ENCODE peak calls at places on chromosomes 6 and 20, in nine cellular contexts. One of them, this sample, is unnamed.

GRCh38 chr6:52089758-52090348 is 2.4 kb upstream of the PKHD1 start:
- DNase-seq in OCI-M1: peak; percentile 14
- DNase-seq in sigmoid colon: no peak
- DNase-seq in T-helper 1 cell: no peak
- DNase-seq in right cardiac atrium: no peak
- DNase-seq in stimulated activated CD8-positive, alpha-beta memory T cell treated with anti-CD3 and anti-CD28 coated beads, Interleukin-15, amount 100 ng/mL, for 48 hours: no peak
- DNase-seq in AG20443: no peak
- DNase-seq in stimulated activated CD4-positive, alpha-beta T cell treated with anti-CD3 and anti-CD28 coated beads, Interleukin-15, amount 100 ng/mL, for 1 hour: no peak
- DNase-seq in KG1: no peak
- DNase-seq in this sample: no peak

GRCh38 chr6:127904160-127904559 is 3.3 kb upstream of the THEMIS start:
- DNase-seq in stimulated activated CD8-positive, alpha-beta memory T cell treated with anti-CD3 and anti-CD28 coated beads, Interleukin-15, amount 100 ng/mL, for 48 hours: no peak
- DNase-seq in stimulated activated CD4-positive, alpha-beta T cell treated with anti-CD3 and anti-CD28 coated beads, Interleukin-15, amount 100 ng/mL, for 1 hour: no peak
- DNase-seq in sigmoid colon: no peak
- DNase-seq in KG1: no peak
- DNase-seq in T-helper 1 cell: no peak
- DNase-seq in OCI-M1: no peak
- DNase-seq in AG20443: no peak
- DNase-seq in right cardiac atrium: no peak
- DNase-seq in this sample: no peak

GRCh38 chr20:61758556-61759200 is 307.0 kb downstream of the TAF4 start:
- DNase-seq in stimulated activated CD8-positive, alpha-beta memory T cell treated with anti-CD3 and anti-CD28 coated beads, Interleukin-15, amount 100 ng/mL, for 48 hours: no peak
- DNase-seq in right cardiac atrium: no peak
- DNase-seq in OCI-M1: no peak
- DNase-seq in KG1: no peak
- DNase-seq in AG20443: no peak
- DNase-seq in sigmoid colon: peak; percentile 27
- DNase-seq in T-helper 1 cell: no peak
- DNase-seq in stimulated activated CD4-positive, alpha-beta T cell treated with anti-CD3 and anti-CD28 coated beads, Interleukin-15, amount 100 ng/mL, for 1 hour: no peak
- DNase-seq in this sample: no peak

GRCh38 chr6:63307581-63308246 is 12.1 kb downstream of the LGSN start:
- DNase-seq in sigmoid colon: no peak
- DNase-seq in AG20443: peak; percentile 62
- DNase-seq in stimulated activated CD8-positive, alpha-beta memory T cell treated with anti-CD3 and anti-CD28 coated beads, Interleukin-15, amount 100 ng/mL, for 48 hours: no peak
- DNase-seq in right cardiac atrium: no peak
- DNase-seq in stimulated activated CD4-positive, alpha-beta T cell treated with anti-CD3 and anti-CD28 coated beads, Interleukin-15, amount 100 ng/mL, for 1 hour: no peak
- DNase-seq in KG1: no peak
- DNase-seq in OCI-M1: peak; percentile 90
- DNase-seq in T-helper 1 cell: no peak
- DNase-seq in this sample: no peak

GRCh38 chr6:26031595-26032386 is 55.4 kb upstream of the HFE start:
- DNase-seq in OCI-M1: peak; percentile 100
- DNase-seq in T-helper 1 cell: peak; percentile 77
- DNase-seq in KG1: peak; percentile 96
- DNase-seq in stimulated activated CD4-positive, alpha-beta T cell treated with anti-CD3 and anti-CD28 coated beads, Interleukin-15, amount 100 ng/mL, for 1 hour: peak; percentile 62
- DNase-seq in AG20443: peak; percentile 94
- DNase-seq in stimulated activated CD8-positive, alpha-beta memory T cell treated with anti-CD3 and anti-CD28 coated beads, Interleukin-15, amount 100 ng/mL, for 48 hours: peak; percentile 74
- DNase-seq in right cardiac atrium: peak; percentile 77
- DNase-seq in sigmoid colon: peak; percentile 92
- DNase-seq in this sample: peak; percentile 81

GRCh38 chr6:142653710-142654274 is 291.2 kb downstream of the HIVEP2 start:
- DNase-seq in OCI-M1: no peak
- DNase-seq in right cardiac atrium: no peak
- DNase-seq in stimulated activated CD8-positive, alpha-beta memory T cell treated with anti-CD3 and anti-CD28 coated beads, Interleukin-15, amount 100 ng/mL, for 48 hours: no peak
- DNase-seq in AG20443: no peak
- DNase-seq in T-helper 1 cell: no peak
- DNase-seq in stimulated activated CD4-positive, alpha-beta T cell treated with anti-CD3 and anti-CD28 coated beads, Interleukin-15, amount 100 ng/mL, for 1 hour: no peak
- DNase-seq in sigmoid colon: no peak
- DNase-seq in KG1: no peak
- DNase-seq in this sample: no peak

GRCh38 chr6:299050-299980 is 7.0 kb downstream of the DUSP22 start:
- DNase-seq in sigmoid colon: no peak
- DNase-seq in T-helper 1 cell: no peak
- DNase-seq in stimulated activated CD4-positive, alpha-beta T cell treated with anti-CD3 and anti-CD28 coated beads, Interleukin-15, amount 100 ng/mL, for 1 hour: no peak
- DNase-seq in KG1: no peak
- DNase-seq in AG20443: no peak
- DNase-seq in right cardiac atrium: no peak
- DNase-seq in stimulated activated CD8-positive, alpha-beta memory T cell treated with anti-CD3 and anti-CD28 coated beads, Interleukin-15, amount 100 ng/mL, for 48 hours: no peak
- DNase-seq in OCI-M1: no peak
- DNase-seq in this sample: no peak

GRCh38 chr20:16273812-16274560 is 299.3 kb downstream of the KIF16B start:
- DNase-seq in sigmoid colon: no peak
- DNase-seq in right cardiac atrium: no peak
- DNase-seq in KG1: no peak
- DNase-seq in T-helper 1 cell: no peak
- DNase-seq in stimulated activated CD4-positive, alpha-beta T cell treated with anti-CD3 and anti-CD28 coated beads, Interleukin-15, amount 100 ng/mL, for 1 hour: no peak
- DNase-seq in stimulated activated CD8-positive, alpha-beta memory T cell treated with anti-CD3 and anti-CD28 coated beads, Interleukin-15, amount 100 ng/mL, for 48 hours: no peak
- DNase-seq in AG20443: no peak
- DNase-seq in OCI-M1: no peak
- DNase-seq in this sample: no peak

GRCh38 chr20:62368629-62369507 is 1.8 kb upstream of the LAMA5 start:
- DNase-seq in AG20443: peak; percentile 71
- DNase-seq in stimulated activated CD4-positive, alpha-beta T cell treated with anti-CD3 and anti-CD28 coated beads, Interleukin-15, amount 100 ng/mL, for 1 hour: no peak
- DNase-seq in T-helper 1 cell: no peak
- DNase-seq in right cardiac atrium: peak; percentile 84
- DNase-seq in KG1: no peak
- DNase-seq in sigmoid colon: peak; percentile 91
- DNase-seq in stimulated activated CD8-positive, alpha-beta memory T cell treated with anti-CD3 and anti-CD28 coated beads, Interleukin-15, amount 100 ng/mL, for 48 hours: no peak
- DNase-seq in OCI-M1: no peak
- DNase-seq in this sample: no peak

GRCh38 chr6:43740321-43740960 is 29.6 kb upstream of the VEGFA start:
- DNase-seq in right cardiac atrium: no peak
- DNase-seq in T-helper 1 cell: no peak
- DNase-seq in stimulated activated CD4-positive, alpha-beta T cell treated with anti-CD3 and anti-CD28 coated beads, Interleukin-15, amount 100 ng/mL, for 1 hour: no peak
- DNase-seq in OCI-M1: no peak
- DNase-seq in stimulated activated CD8-positive, alpha-beta memory T cell treated with anti-CD3 and anti-CD28 coated beads, Interleukin-15, amount 100 ng/mL, for 48 hours: no peak
- DNase-seq in sigmoid colon: peak; percentile 37
- DNase-seq in AG20443: no peak
- DNase-seq in KG1: no peak
- DNase-seq in this sample: no peak

GRCh38 chr6:39029156-39030011 is 19.2 kb upstream of the GLP1R start:
- DNase-seq in T-helper 1 cell: no peak
- DNase-seq in AG20443: peak; percentile 64
- DNase-seq in stimulated activated CD8-positive, alpha-beta memory T cell treated with anti-CD3 and anti-CD28 coated beads, Interleukin-15, amount 100 ng/mL, for 48 hours: peak; percentile 27
- DNase-seq in OCI-M1: peak; percentile 67
- DNase-seq in right cardiac atrium: peak; percentile 62
- DNase-seq in sigmoid colon: no peak
- DNase-seq in stimulated activated CD4-positive, alpha-beta T cell treated with anti-CD3 and anti-CD28 coated beads, Interleukin-15, amount 100 ng/mL, for 1 hour: no peak
- DNase-seq in KG1: no peak
- DNase-seq in this sample: no peak

GRCh38 chr20:18314786-18315406 is 26.6 kb downstream of the ZNF133 start:
- DNase-seq in AG20443: peak; percentile 75
- DNase-seq in T-helper 1 cell: no peak
- DNase-seq in KG1: no peak
- DNase-seq in stimulated activated CD8-positive, alpha-beta memory T cell treated with anti-CD3 and anti-CD28 coated beads, Interleukin-15, amount 100 ng/mL, for 48 hours: no peak
- DNase-seq in right cardiac atrium: no peak
- DNase-seq in sigmoid colon: peak; percentile 50
- DNase-seq in OCI-M1: no peak
- DNase-seq in stimulated activated CD4-positive, alpha-beta T cell treated with anti-CD3 and anti-CD28 coated beads, Interleukin-15, amount 100 ng/mL, for 1 hour: no peak
- DNase-seq in this sample: no peak

GRCh38 chr6:138526822-138527235 is 27.5 kb upstream of the NHSL1 start:
- DNase-seq in stimulated activated CD4-positive, alpha-beta T cell treated with anti-CD3 and anti-CD28 coated beads, Interleukin-15, amount 100 ng/mL, for 1 hour: no peak
- DNase-seq in stimulated activated CD8-positive, alpha-beta memory T cell treated with anti-CD3 and anti-CD28 coated beads, Interleukin-15, amount 100 ng/mL, for 48 hours: no peak
- DNase-seq in KG1: no peak
- DNase-seq in OCI-M1: no peak
- DNase-seq in AG20443: no peak
- DNase-seq in T-helper 1 cell: no peak
- DNase-seq in right cardiac atrium: no peak
- DNase-seq in sigmoid colon: no peak
- DNase-seq in this sample: no peak

GRCh38 chr20:64159286-64159680 is 5.0 kb upstream of the MYT1 start:
- DNase-seq in KG1: no peak
- DNase-seq in T-helper 1 cell: no peak
- DNase-seq in stimulated activated CD4-positive, alpha-beta T cell treated with anti-CD3 and anti-CD28 coated beads, Interleukin-15, amount 100 ng/mL, for 1 hour: no peak
- DNase-seq in AG20443: no peak
- DNase-seq in right cardiac atrium: peak; percentile 7
- DNase-seq in sigmoid colon: no peak
- DNase-seq in stimulated activated CD8-positive, alpha-beta memory T cell treated with anti-CD3 and anti-CD28 coated beads, Interleukin-15, amount 100 ng/mL, for 48 hours: no peak
- DNase-seq in OCI-M1: no peak
- DNase-seq in this sample: no peak

GRCh38 chr6:93968126-93968525 is 548.8 kb upstream of the EPHA7 start:
- DNase-seq in KG1: no peak
- DNase-seq in stimulated activated CD4-positive, alpha-beta T cell treated with anti-CD3 and anti-CD28 coated beads, Interleukin-15, amount 100 ng/mL, for 1 hour: no peak
- DNase-seq in right cardiac atrium: no peak
- DNase-seq in AG20443: no peak
- DNase-seq in stimulated activated CD8-positive, alpha-beta memory T cell treated with anti-CD3 and anti-CD28 coated beads, Interleukin-15, amount 100 ng/mL, for 48 hours: no peak
- DNase-seq in OCI-M1: no peak
- DNase-seq in sigmoid colon: no peak
- DNase-seq in T-helper 1 cell: no peak
- DNase-seq in this sample: no peak

GRCh38 chr6:24448396-24448795 is 41.0 kb downstream of the GPLD1 start:
- DNase-seq in KG1: no peak
- DNase-seq in stimulated activated CD4-positive, alpha-beta T cell treated with anti-CD3 and anti-CD28 coated beads, Interleukin-15, amount 100 ng/mL, for 1 hour: no peak
- DNase-seq in OCI-M1: no peak
- DNase-seq in T-helper 1 cell: no peak
- DNase-seq in stimulated activated CD8-positive, alpha-beta memory T cell treated with anti-CD3 and anti-CD28 coated beads, Interleukin-15, amount 100 ng/mL, for 48 hours: no peak
- DNase-seq in sigmoid colon: no peak
- DNase-seq in AG20443: no peak
- DNase-seq in right cardiac atrium: no peak
- DNase-seq in this sample: no peak

GRCh38 chr6:137399949-137400443 is 94.2 kb downstream of the OLIG3 start:
- DNase-seq in AG20443: no peak
- DNase-seq in stimulated activated CD4-positive, alpha-beta T cell treated with anti-CD3 and anti-CD28 coated beads, Interleukin-15, amount 100 ng/mL, for 1 hour: no peak
- DNase-seq in OCI-M1: no peak
- DNase-seq in stimulated activated CD8-positive, alpha-beta memory T cell treated with anti-CD3 and anti-CD28 coated beads, Interleukin-15, amount 100 ng/mL, for 48 hours: no peak
- DNase-seq in T-helper 1 cell: no peak
- DNase-seq in right cardiac atrium: no peak
- DNase-seq in KG1: no peak
- DNase-seq in sigmoid colon: no peak
- DNase-seq in this sample: no peak

GRCh38 chr20:2984956-2985661 is 58.3 kb upstream of the GNRH2 start:
- DNase-seq in right cardiac atrium: no peak
- DNase-seq in OCI-M1: no peak
- DNase-seq in sigmoid colon: no peak
- DNase-seq in KG1: no peak
- DNase-seq in stimulated activated CD8-positive, alpha-beta memory T cell treated with anti-CD3 and anti-CD28 coated beads, Interleukin-15, amount 100 ng/mL, for 48 hours: peak; percentile 28
- DNase-seq in T-helper 1 cell: no peak
- DNase-seq in AG20443: peak; percentile 74
- DNase-seq in stimulated activated CD4-positive, alpha-beta T cell treated with anti-CD3 and anti-CD28 coated beads, Interleukin-15, amount 100 ng/mL, for 1 hour: no peak
- DNase-seq in this sample: no peak

GRCh38 chr20:1107176-1107575 is 11.2 kb upstream of the PSMF1 start:
- DNase-seq in right cardiac atrium: no peak
- DNase-seq in sigmoid colon: no peak
- DNase-seq in stimulated activated CD8-positive, alpha-beta memory T cell treated with anti-CD3 and anti-CD28 coated beads, Interleukin-15, amount 100 ng/mL, for 48 hours: no peak
- DNase-seq in KG1: no peak
- DNase-seq in OCI-M1: no peak
- DNase-seq in T-helper 1 cell: no peak
- DNase-seq in AG20443: no peak
- DNase-seq in stimulated activated CD4-positive, alpha-beta T cell treated with anti-CD3 and anti-CD28 coated beads, Interleukin-15, amount 100 ng/mL, for 1 hour: no peak
- DNase-seq in this sample: no peak

GRCh38 chr6:7905416-7905815 is 5.2 kb downstream of the TXNDC5 start:
- DNase-seq in stimulated activated CD8-positive, alpha-beta memory T cell treated with anti-CD3 and anti-CD28 coated beads, Interleukin-15, amount 100 ng/mL, for 48 hours: no peak
- DNase-seq in sigmoid colon: no peak
- DNase-seq in AG20443: no peak
- DNase-seq in stimulated activated CD4-positive, alpha-beta T cell treated with anti-CD3 and anti-CD28 coated beads, Interleukin-15, amount 100 ng/mL, for 1 hour: no peak
- DNase-seq in KG1: no peak
- DNase-seq in T-helper 1 cell: no peak
- DNase-seq in OCI-M1: no peak
- DNase-seq in right cardiac atrium: no peak
- DNase-seq in this sample: no peak

GRCh38 chr6:38504996-38505395 is 134.7 kb downstream of the BTBD9 start:
- DNase-seq in OCI-M1: no peak
- DNase-seq in sigmoid colon: no peak
- DNase-seq in stimulated activated CD8-positive, alpha-beta memory T cell treated with anti-CD3 and anti-CD28 coated beads, Interleukin-15, amount 100 ng/mL, for 48 hours: no peak
- DNase-seq in T-helper 1 cell: no peak
- DNase-seq in KG1: no peak
- DNase-seq in AG20443: no peak
- DNase-seq in stimulated activated CD4-positive, alpha-beta T cell treated with anti-CD3 and anti-CD28 coated beads, Interleukin-15, amount 100 ng/mL, for 1 hour: no peak
- DNase-seq in right cardiac atrium: no peak
- DNase-seq in this sample: no peak

GRCh38 chr6:113464959-113465358 is 392.2 kb upstream of the MARCKS start:
- DNase-seq in T-helper 1 cell: no peak
- DNase-seq in AG20443: peak; percentile 42
- DNase-seq in stimulated activated CD8-positive, alpha-beta memory T cell treated with anti-CD3 and anti-CD28 coated beads, Interleukin-15, amount 100 ng/mL, for 48 hours: no peak
- DNase-seq in KG1: no peak
- DNase-seq in stimulated activated CD4-positive, alpha-beta T cell treated with anti-CD3 and anti-CD28 coated beads, Interleukin-15, amount 100 ng/mL, for 1 hour: no peak
- DNase-seq in OCI-M1: peak; percentile 22
- DNase-seq in sigmoid colon: no peak
- DNase-seq in right cardiac atrium: no peak
- DNase-seq in this sample: no peak

GRCh38 chr6:18405477-18406293 is 18.5 kb downstream of the RNF144B start:
- DNase-seq in OCI-M1: no peak
- DNase-seq in AG20443: peak; percentile 81
- DNase-seq in stimulated activated CD8-positive, alpha-beta memory T cell treated with anti-CD3 and anti-CD28 coated beads, Interleukin-15, amount 100 ng/mL, for 48 hours: no peak
- DNase-seq in right cardiac atrium: no peak
- DNase-seq in KG1: no peak
- DNase-seq in sigmoid colon: no peak
- DNase-seq in stimulated activated CD4-positive, alpha-beta T cell treated with anti-CD3 and anti-CD28 coated beads, Interleukin-15, amount 100 ng/mL, for 1 hour: no peak
- DNase-seq in T-helper 1 cell: no peak
- DNase-seq in this sample: no peak

GRCh38 chr6:29146154-29146553 is 24.6 kb upstream of the OR2J2 start:
- DNase-seq in right cardiac atrium: no peak
- DNase-seq in OCI-M1: no peak
- DNase-seq in KG1: no peak
- DNase-seq in sigmoid colon: no peak
- DNase-seq in T-helper 1 cell: no peak
- DNase-seq in stimulated activated CD4-positive, alpha-beta T cell treated with anti-CD3 and anti-CD28 coated beads, Interleukin-15, amount 100 ng/mL, for 1 hour: no peak
- DNase-seq in AG20443: no peak
- DNase-seq in stimulated activated CD8-positive, alpha-beta memory T cell treated with anti-CD3 and anti-CD28 coated beads, Interleukin-15, amount 100 ng/mL, for 48 hours: no peak
- DNase-seq in this sample: no peak

GRCh38 chr6:24949020-24949569 is 13.3 kb upstream of the RIPOR2 start:
- DNase-seq in stimulated activated CD8-positive, alpha-beta memory T cell treated with anti-CD3 and anti-CD28 coated beads, Interleukin-15, amount 100 ng/mL, for 48 hours: no peak
- DNase-seq in right cardiac atrium: no peak
- DNase-seq in AG20443: no peak
- DNase-seq in sigmoid colon: no peak
- DNase-seq in OCI-M1: peak; percentile 26
- DNase-seq in stimulated activated CD4-positive, alpha-beta T cell treated with anti-CD3 and anti-CD28 coated beads, Interleukin-15, amount 100 ng/mL, for 1 hour: no peak
- DNase-seq in T-helper 1 cell: peak; percentile 27
- DNase-seq in KG1: no peak
- DNase-seq in this sample: no peak

GRCh38 chr20:18259730-18260129 is 28.6 kb upstream of the ZNF133 start:
- DNase-seq in right cardiac atrium: no peak
- DNase-seq in stimulated activated CD4-positive, alpha-beta T cell treated with anti-CD3 and anti-CD28 coated beads, Interleukin-15, amount 100 ng/mL, for 1 hour: no peak
- DNase-seq in AG20443: no peak
- DNase-seq in OCI-M1: no peak
- DNase-seq in T-helper 1 cell: no peak
- DNase-seq in KG1: no peak
- DNase-seq in stimulated activated CD8-positive, alpha-beta memory T cell treated with anti-CD3 and anti-CD28 coated beads, Interleukin-15, amount 100 ng/mL, for 48 hours: no peak
- DNase-seq in sigmoid colon: no peak
- DNase-seq in this sample: no peak